ENCODE peak calls at places on chromosome 14, in six cellular contexts. U is HepG2, F is A549, A is GM12878, V is K562, H is endothelial cell of umbilical vein. X is an unnamed sample.

GRCh38 chr14:74290415-74290814 is 12.3 kb downstream of the ABCD4 start:
- DNase-seq in A (no peak), V (peak), U (no peak), F (peak), H (peak), X (peak)

GRCh38 chr14:54364555-54365415 is 32.0 kb upstream of the CDKN3 start:
- DNase-seq in A (no peak), F (no peak), V (no peak), H (peak), U (peak), X (no peak)

GRCh38 chr14:72177246-72177645 is 245.0 kb downstream of the RGS6 start:
- DNase-seq in H (no peak), F (no peak), U (no peak), V (no peak), A (no peak), X (no peak)

GRCh38 chr14:101717663-101718490 is 43.6 kb upstream of the PPP2R5C start:
- DNase-seq in A (no peak), F (no peak), H (no peak), U (no peak), V (peak), X (no peak)

GRCh38 chr14:23514009-23514962 is 37.3 kb downstream of the ZFHX2 start:
- DNase-seq in U (no peak), H (no peak), F (no peak), V (no peak), A (no peak), X (no peak)

GRCh38 chr14:69811227-69811867 is 14.3 kb upstream of the SLC10A1 start:
- DNase-seq in F (no peak), V (no peak), H (no peak), U (no peak), A (no peak), X (no peak)

GRCh38 chr14:103552011-103552797 is 10.3 kb downstream of the BAG5 start:
- DNase-seq in F (no peak), H (no peak), A (no peak), U (no peak), V (no peak), X (no peak)

GRCh38 chr14:75165586-75166391 is 10.6 kb downstream of the TMED10 start:
- DNase-seq in V (no peak), A (no peak), U (no peak), H (no peak), F (no peak), X (no peak)

GRCh38 chr14:80136358-80136757 is 74.9 kb downstream of the DIO2 start:
- DNase-seq in V (no peak), F (peak), A (no peak), U (no peak), H (no peak), X (peak)

GRCh38 chr14:22213110-22213509 is 375.9 kb downstream of the DAD1 start:
- DNase-seq in H (no peak), F (no peak), V (no peak), A (no peak), U (no peak), X (peak)

GRCh38 chr14:102795060-102795925 is 18.0 kb downstream of the TRAF3 start:
- DNase-seq in V (no peak), H (peak), F (peak), U (peak), A (no peak), X (peak)

GRCh38 chr14:35406811-35407630 is 2.5 kb upstream of the NFKBIA start:
- DNase-seq in V (peak), U (peak), A (no peak), F (peak), H (peak), X (peak)

GRCh38 chr14:33570717-33571058 is 380.2 kb downstream of the EGLN3 start:
- DNase-seq in V (no peak), A (no peak), H (peak), F (no peak), U (no peak), X (no peak)

GRCh38 chr14:71320107-71320733 is 413.0 kb downstream of the PCNX1 start:
- DNase-seq in F (peak), U (peak), H (peak), V (peak), A (peak), X (peak)

GRCh38 chr14:101054671-101055070 is 151.1 kb upstream of the RTL1 start:
- DNase-seq in A (no peak), U (no peak), V (no peak), F (no peak), H (no peak), X (no peak)

GRCh38 chr14:75005357-75005756 is 2.6 kb downstream of the EIF2B2 start:
- DNase-seq in V (no peak), U (no peak), A (no peak), F (no peak), H (no peak), X (no peak)

GRCh38 chr14:77638738-77639137 is 22.3 kb upstream of the SPTLC2 start:
- DNase-seq in U (no peak), V (no peak), F (peak), A (no peak), H (peak), X (no peak)

GRCh38 chr14:48665077-48665784 is 920.9 kb downstream of the RPS29 start:
- DNase-seq in H (no peak), U (no peak), F (no peak), V (no peak), A (no peak), X (no peak)

GRCh38 chr14:52918486-52918885 is 32.4 kb downstream of the FERMT2 start:
- DNase-seq in V (no peak), A (peak), F (peak), U (no peak), H (peak), X (peak)
- TF ChIP-seq MYC in V (no peak), A (no peak), F (no peak), U (no peak), H (no peak), X (no peak)

GRCh38 chr14:105026789-105027563 is 6.1 kb upstream of the CDCA4 start:
- DNase-seq in A (no peak), H (no peak), F (peak), U (no peak), V (no peak), X (no peak)
- TF ChIP-seq POLR2A in A (no peak), H (no peak), F (no peak), U (no peak), V (no peak), X (no peak)

DNA sequence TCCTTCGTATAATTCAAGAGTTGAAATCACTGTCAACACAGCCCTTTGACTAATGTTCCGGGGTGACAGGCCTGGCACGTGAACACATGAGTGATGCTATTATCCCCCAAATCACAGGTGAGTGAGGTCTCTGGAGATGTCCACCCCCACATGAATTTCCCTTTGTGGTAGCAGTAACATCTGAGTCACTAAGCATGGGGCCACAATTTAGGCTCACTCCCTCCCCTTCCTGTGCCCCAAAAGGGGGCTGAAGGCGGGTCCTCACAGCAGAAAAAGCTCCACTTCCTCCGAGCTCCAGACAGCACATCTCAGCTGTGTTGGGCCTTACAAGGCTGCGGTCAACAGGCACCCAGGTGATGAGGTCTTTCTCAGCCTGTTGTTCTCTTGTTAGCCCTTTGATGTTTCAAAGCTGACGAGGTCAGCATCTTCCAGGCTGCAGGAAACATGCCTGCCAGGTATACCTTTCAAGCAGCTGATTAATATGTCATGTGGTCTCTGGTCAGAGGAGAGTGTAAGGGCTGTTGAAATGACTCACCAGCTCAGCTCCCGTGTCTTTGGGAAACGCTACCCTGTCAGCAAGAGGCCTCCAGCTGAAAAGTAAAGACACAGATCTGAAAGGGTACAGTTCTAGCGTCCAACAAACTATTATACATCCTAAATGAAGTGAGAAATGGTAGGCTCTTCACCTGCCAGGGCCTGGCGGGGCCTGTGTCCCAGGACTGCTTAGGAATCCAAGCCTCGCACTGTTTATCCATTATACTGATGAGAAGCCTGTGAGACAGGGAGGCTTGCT is 107.3 kb downstream of the ZFP36L1 start:
- DNase-seq in A (peak), F (no peak), H (no peak), U (peak), V (no peak), X (peak)
- TF ChIP-seq MYC in A (no peak), F (no peak), H (no peak), U (no peak), V (no peak), X (no peak)

DNA sequence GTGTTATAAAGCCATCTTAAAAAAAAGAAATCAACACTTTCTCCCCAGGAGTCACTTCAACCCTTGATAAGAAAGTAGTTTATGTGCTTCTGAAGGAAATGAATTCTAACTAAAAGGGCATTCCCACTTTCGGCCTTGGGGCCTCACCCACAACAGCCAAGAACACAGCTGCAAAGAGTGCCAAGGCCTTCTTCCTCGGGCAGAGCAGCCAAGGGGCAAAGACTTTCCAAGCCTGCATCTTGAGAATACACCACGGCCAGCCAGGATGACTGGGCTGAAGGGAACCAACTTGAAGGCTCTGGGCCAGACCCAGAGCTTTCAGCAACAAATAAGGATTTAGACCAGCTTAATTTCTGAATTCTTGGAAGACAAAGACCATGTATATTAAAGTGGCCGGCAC is 60.4 kb upstream of the FOXN3 start:
- DNase-seq in U (no peak), F (no peak), A (no peak), H (no peak), V (no peak), X (no peak)
- TF ChIP-seq POLR2A in U (no peak), F (no peak), A (no peak), H (no peak), V (no peak), X (no peak)

DNA sequence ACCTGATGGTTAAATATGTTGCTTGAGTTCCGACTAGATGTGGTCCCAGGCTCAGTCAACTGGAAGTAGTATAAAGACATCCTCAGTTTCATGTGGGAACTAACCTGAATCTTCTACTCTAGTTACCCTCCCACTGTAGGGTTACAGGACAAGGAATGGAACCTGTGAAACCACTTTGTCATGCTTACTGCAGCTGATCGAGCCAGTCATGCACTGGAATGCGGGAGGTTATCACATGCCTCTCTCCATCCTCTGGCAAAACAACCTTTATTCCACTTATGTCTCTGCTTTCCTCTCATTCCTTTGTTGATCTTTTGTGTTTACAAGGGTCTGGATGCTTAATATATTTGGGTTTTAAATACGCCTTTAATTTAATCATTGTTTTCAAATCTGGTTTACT is 111.9 kb upstream of the DDHD1 start:
- DNase-seq in V (no peak), A (no peak), H (no peak), U (no peak), F (peak), X (no peak)
- TF ChIP-seq MYC in V (no peak), A (no peak), H (no peak), U (no peak), F (no peak), X (no peak)

GRCh38 chr14:50232276-50232642 is 881 bp upstream of the SOS2 start:
- DNase-seq in F (no peak), U (no peak), H (no peak), V (no peak), A (no peak), X (no peak)

GRCh38 chr14:50230601-50231474 is 540 bp downstream of the SOS2 start:
- DNase-seq in A (peak), V (no peak), F (peak), U (peak), H (peak), X (peak)

GRCh38 chr14:50229646-50230045 is 1.7 kb downstream of the SOS2 start:
- DNase-seq in F (no peak), H (no peak), U (no peak), A (no peak), V (no peak), X (peak)

GRCh38 chr14:50233335-50234250 is 2.2 kb upstream of the SOS2 start:
- DNase-seq in A (no peak), V (no peak), H (no peak), F (no peak), U (peak), X (no peak)

DNA sequence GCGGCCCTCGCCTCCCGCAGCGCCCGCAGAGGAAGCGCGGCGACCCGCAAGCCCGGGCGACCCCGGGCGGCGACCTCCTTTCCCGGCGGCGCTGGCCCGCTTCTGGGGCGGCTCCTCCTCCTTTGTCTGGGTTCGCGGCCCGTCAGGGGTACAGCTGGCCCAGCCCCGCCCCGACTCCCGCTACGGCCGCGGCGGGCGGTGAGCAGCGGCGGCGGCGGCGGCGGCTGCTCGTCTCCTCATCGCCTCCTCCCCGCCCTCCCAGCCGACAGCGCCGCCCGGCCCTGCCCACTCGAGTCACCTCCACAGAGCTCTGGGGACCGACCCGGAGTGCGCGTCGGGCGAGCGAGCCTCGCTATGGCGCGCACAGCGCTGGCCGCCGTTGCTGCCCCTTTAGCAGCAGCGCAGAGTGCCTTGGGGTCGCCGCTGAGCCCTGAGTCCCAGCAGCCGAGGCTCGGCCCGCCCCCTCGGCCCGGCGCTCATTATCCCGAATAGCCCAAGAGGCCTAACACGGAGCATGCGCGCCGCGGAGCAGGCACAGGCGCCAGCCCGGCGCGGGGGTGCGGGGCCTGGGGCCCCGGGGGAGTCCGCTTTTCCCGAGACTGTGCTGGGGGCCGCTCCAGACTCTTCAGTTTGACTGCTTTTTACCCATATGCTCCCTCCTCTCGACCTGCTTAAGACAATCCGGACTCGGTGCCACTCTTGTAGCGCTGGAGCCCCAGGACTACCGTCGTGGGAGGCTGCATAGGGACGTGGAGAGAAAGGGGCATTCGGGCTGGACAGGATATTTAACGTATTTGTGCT is at the start of gene SOS2:
- DNase-seq in V (peak), A (peak), F (peak), U (peak), H (peak), X (peak)
- TF ChIP-seq POLR2A in V (peak), A (peak), F (peak), U (peak), H (peak), X (peak)

DNA sequence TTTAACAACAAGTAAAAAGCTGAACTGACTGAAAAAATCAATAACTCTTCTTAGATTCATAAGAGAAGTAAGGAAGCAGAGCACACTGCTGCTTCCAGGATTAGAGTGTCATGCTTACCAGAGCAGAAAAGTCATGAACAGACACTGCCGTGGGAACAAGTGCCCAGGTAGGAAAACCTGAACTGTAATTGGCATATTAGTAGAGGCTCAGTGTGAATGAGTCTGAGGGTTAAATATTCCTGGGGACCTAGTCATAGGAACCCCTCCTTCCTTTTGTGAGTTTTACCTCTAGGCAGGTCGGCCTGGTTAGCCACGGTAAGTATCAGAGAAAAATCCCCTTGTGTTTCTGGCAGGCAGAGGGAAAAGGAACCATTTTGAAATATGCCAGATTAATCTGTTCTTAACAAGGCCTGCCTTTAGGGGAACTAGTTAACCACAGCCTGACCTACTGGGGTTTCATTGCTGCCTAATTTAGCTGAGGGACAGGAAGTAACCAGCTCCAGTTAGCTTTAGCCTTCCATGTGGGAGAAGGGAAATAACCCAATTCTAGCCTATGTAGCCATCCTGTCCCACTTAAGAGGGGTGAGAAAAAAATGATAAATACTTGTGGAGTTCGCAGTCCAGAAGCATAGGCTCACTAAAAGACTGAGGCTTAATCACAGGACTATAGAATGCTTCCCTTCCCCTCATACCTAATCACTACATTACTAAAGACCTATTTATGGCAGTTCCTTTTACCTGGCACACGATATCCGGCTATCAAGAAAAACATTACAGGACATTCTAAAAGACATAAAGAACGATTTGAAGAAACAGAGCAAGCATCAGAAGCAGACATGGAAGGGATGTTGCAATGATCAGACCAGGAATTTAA is 22.6 kb downstream of the COX8C start:
- DNase-seq in V (no peak), U (no peak), A (peak), F (no peak), H (no peak), X (peak)
- TF ChIP-seq MYC in V (no peak), U (no peak), A (no peak), F (no peak), H (no peak), X (no peak)

DNA sequence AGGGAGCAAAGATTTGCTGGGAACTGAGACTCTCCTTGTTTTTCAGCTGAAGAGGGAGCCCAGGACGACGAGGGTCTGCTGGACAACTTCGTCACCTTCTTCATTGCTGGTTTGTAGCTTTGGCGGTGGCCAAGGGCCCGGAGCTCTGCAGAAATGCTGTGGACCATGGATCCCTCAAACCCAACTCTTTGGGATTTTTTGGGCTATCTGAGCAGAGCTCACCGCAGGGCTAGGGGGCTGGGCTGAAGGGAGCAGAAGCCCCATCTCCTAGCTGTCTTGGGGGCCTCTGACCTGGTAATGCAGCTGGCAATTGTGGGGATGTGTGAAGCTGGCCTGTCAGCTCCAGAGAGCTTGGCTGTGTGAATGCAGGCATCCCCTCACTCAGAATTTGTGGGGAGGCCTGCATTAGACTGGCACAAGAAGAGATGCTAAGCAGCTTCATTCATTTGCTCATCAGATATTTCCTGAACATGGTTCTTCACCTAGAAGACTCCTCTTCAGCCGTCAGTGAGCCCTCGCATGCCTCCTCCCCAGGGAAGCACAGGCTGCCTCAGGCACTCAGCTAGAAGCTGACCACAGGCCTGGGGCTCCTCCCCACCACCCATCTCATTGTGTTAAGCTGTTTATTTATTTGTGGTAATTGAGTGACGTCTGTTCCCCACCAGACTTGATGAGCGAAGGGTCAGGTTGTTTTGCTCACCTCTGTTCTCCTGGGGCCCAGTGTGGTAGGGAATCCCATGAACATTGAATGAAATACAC is 32.2 kb downstream of the CYP46A1 start:
- DNase-seq in F (no peak), H (no peak), A (no peak), V (no peak), U (no peak), X (no peak)
- TF ChIP-seq POLR2A in F (no peak), H (no peak), A (no peak), V (no peak), U (no peak), X (no peak)

X was measured in NB4.